ENCODE peak calls at places on chromosomes 13 and 19, in nine cellular contexts. N, I, J, B, V, M, W, Y and X are unnamed samples.

GRCh38 chr13:92547256-92547655 is 679.4 kb upstream of the GPC6 start:
- DNase-seq in N (no peak), I (no peak), J (no peak), B (no peak), V (peak), M (no peak), W (no peak), Y (no peak), X (no peak)

GRCh38 chr19:7855426-7856276 is 18.5 kb downstream of the PRR36 start:
- DNase-seq in N (no peak), I (no peak), J (no peak), B (no peak), V (no peak), M (no peak), W (no peak), Y (no peak), X (no peak)

GRCh38 chr19:33690461-33691427 is 69.0 kb downstream of the CHST8 start:
- DNase-seq in N (no peak), I (no peak), J (no peak), B (peak), V (no peak), M (no peak), W (no peak), Y (no peak), X (no peak)

GRCh38 chr19:32691291-32691951 is at the start of gene NUDT19:
- DNase-seq in N (peak), I (peak), J (peak), B (peak), V (peak), M (peak), W (peak), Y (no peak), X (peak)

GRCh38 chr19:18590273-18591272 is 2.0 kb downstream of the REX1BD start:
- DNase-seq in N (no peak), I (no peak), J (peak), B (peak), V (peak), M (peak), W (peak), Y (no peak), X (peak)

GRCh38 chr13:29865934-29866333 is 15.5 kb upstream of the UBL3 start:
- DNase-seq in N (no peak), I (no peak), J (no peak), B (no peak), V (no peak), M (no peak), W (no peak), Y (no peak), X (no peak)

GRCh38 chr19:40673377-40673776 is 17.1 kb downstream of the NUMBL start:
- DNase-seq in N (no peak), I (no peak), J (no peak), B (no peak), V (no peak), M (no peak), W (no peak), Y (no peak), X (no peak)

GRCh38 chr19:47111081-47111589 is 2.4 kb downstream of the ZC3H4 start:
- DNase-seq in N (peak), I (no peak), J (no peak), B (no peak), V (no peak), M (no peak), W (no peak), Y (no peak), X (no peak)

GRCh38 chr19:48970923-48971395 is 5.8 kb downstream of the FTL start:
- DNase-seq in N (peak), I (peak), J (peak), B (peak), V (peak), M (peak), W (peak), Y (no peak), X (peak)

GRCh38 chr13:30727491-30728350 is 7.6 kb upstream of the ALOX5AP start:
- DNase-seq in N (no peak), I (no peak), J (no peak), B (no peak), V (no peak), M (no peak), W (no peak), Y (no peak), X (no peak)

GRCh38 chr13:37485766-37486165 is 112.8 kb downstream of the POSTN start:
- DNase-seq in N (no peak), I (no peak), J (no peak), B (no peak), V (no peak), M (no peak), W (no peak), Y (no peak), X (no peak)

GRCh38 chr19:18401580-18402112 is 4.2 kb upstream of the LRRC25 start:
- DNase-seq in N (no peak), I (peak), J (peak), B (peak), V (peak), M (no peak), W (no peak), Y (no peak), X (peak)

GRCh38 chr19:4139614-4140236 is 13.7 kb upstream of the CREB3L3 start:
- DNase-seq in N (peak), I (peak), J (peak), B (peak), V (peak), M (peak), W (no peak), Y (no peak), X (peak)

GRCh38 chr19:27776020-27776419 is 1436.9 kb downstream of the UQCRFS1 start:
- DNase-seq in N (no peak), I (no peak), J (no peak), B (no peak), V (peak), M (no peak), W (no peak), Y (no peak), X (peak)

GRCh38 chr13:26497991-26498423 is 59.5 kb upstream of the WASF3 start:
- DNase-seq in N (no peak), I (no peak), J (no peak), B (no peak), V (peak), M (no peak), W (no peak), Y (peak), X (peak)

GRCh38 chr13:28394422-28394821 is 100.5 kb downstream of the FLT1 start:
- DNase-seq in N (no peak), I (no peak), J (no peak), B (no peak), V (no peak), M (no peak), W (no peak), Y (no peak), X (peak)

GRCh38 chr13:37690361-37690760 is 91.8 kb upstream of the POSTN start:
- DNase-seq in N (no peak), I (no peak), J (no peak), B (no peak), V (peak), M (no peak), W (no peak), Y (no peak), X (no peak)

GRCh38 chr13:59120297-59120843 is 1043.4 kb downstream of the DIAPH3 start:
- DNase-seq in N (no peak), I (no peak), J (no peak), B (no peak), V (peak), M (no peak), W (no peak), Y (no peak), X (no peak)

GRCh38 chr19:45558399-45558878 is 26.2 kb downstream of the OPA3 start:
- DNase-seq in N (peak), I (peak), J (no peak), B (no peak), V (peak), M (no peak), W (no peak), Y (no peak), X (peak)

GRCh38 chr19:35613574-35613973 is 1.0 kb downstream of the HAUS5 start:
- DNase-seq in N (no peak), I (no peak), J (no peak), B (no peak), V (no peak), M (no peak), W (no peak), Y (no peak), X (no peak)

GRCh38 chr13:113742000-113742441 is 17.0 kb upstream of the TMEM255B start:
- DNase-seq in N (no peak), I (no peak), J (no peak), B (no peak), V (peak), M (no peak), W (no peak), Y (no peak), X (peak)